ENCODE peak calls at places on chromosomes 13 and 19, in nine cellular contexts. M, U, R, J, K, I, W, S and G are unnamed samples.

GRCh38 chr19:44925114-44925891 is 10.9 kb downstream of the APOC1 start:
- DNase-seq in S (no peak), R (no peak), W (no peak), I (peak), M (peak), U (no peak), J (no peak), K (no peak), G (peak)

GRCh38 chr13:36766295-36766694 is 52.7 kb upstream of the RFXAP start:
- DNase-seq in M (no peak), I (no peak), W (no peak), R (no peak), U (no peak), J (no peak), K (no peak), S (no peak), G (no peak)

GRCh38 chr19:46271488-46272197 is 25.2 kb upstream of the HIF3A start:
- DNase-seq in R (no peak), K (no peak), I (no peak), U (no peak), S (no peak), J (no peak), W (no peak), M (no peak), G (no peak)

GRCh38 chr19:2307518-2308012 is 389 bp downstream of the LINGO3 start:
- DNase-seq in S (no peak), I (no peak), W (no peak), K (no peak), J (no peak), M (no peak), U (no peak), R (no peak), G (no peak)

GRCh38 chr13:46641274-46642081 is 88.5 kb downstream of the LRCH1 start:
- DNase-seq in K (no peak), W (no peak), U (no peak), M (peak), I (no peak), R (no peak), S (no peak), J (no peak), G (no peak)

GRCh38 chr13:50693755-50694154 is 149.7 kb downstream of the DLEU7 start:
- DNase-seq in U (no peak), W (no peak), I (no peak), M (peak), J (no peak), R (peak), S (no peak), K (no peak), G (no peak)

GRCh38 chr19:42175952-42176648 is 41.4 kb downstream of the DEDD2 start:
- DNase-seq in K (no peak), S (no peak), W (peak), I (no peak), M (no peak), R (no peak), J (no peak), U (peak), G (no peak)

GRCh38 chr13:103788061-103788652 is 721.9 kb upstream of the SLC10A2 start:
- DNase-seq in R (peak), M (no peak), I (no peak), W (peak), S (no peak), K (no peak), J (no peak), U (peak), G (no peak)

GRCh38 chr19:43983912-43984686 is at the start of gene ZNF155:
- DNase-seq in J (peak), S (peak), K (peak), I (peak), U (peak), R (peak), M (peak), W (peak), G (peak)

GRCh38 chr13:24052547-24052981 is 108.0 kb upstream of the SPATA13 start:
- DNase-seq in W (peak), I (no peak), J (no peak), R (no peak), S (no peak), M (no peak), U (no peak), K (no peak), G (no peak)

GRCh38 chr13:63201493-63201892 is 1785.8 kb upstream of the PCDH20 start:
- DNase-seq in R (no peak), U (no peak), M (no peak), S (no peak), J (no peak), W (no peak), I (no peak), K (no peak), G (no peak)

GRCh38 chr13:74036373-74036772 is 97.8 kb downstream of the KLF12 start:
- DNase-seq in M (no peak), J (no peak), W (no peak), S (no peak), K (no peak), U (no peak), I (no peak), R (no peak), G (no peak)

GRCh38 chr13:48585456-48585840 is 52.6 kb upstream of the RCBTB2 start:
- DNase-seq in I (peak), W (no peak), M (peak), J (no peak), U (no peak), R (no peak), K (no peak), S (no peak), G (peak)

GRCh38 chr13:77176350-77176749 is 149.4 kb upstream of the FBXL3 start:
- DNase-seq in R (no peak), J (no peak), K (no peak), M (no peak), I (no peak), U (no peak), S (no peak), W (no peak), G (no peak)

GRCh38 chr13:62663767-62664166 is 1248.1 kb upstream of the PCDH20 start:
- DNase-seq in K (no peak), J (no peak), S (no peak), W (peak), R (no peak), I (no peak), M (no peak), U (no peak), G (no peak)

GRCh38 chr13:110364081-110364480 is 57.0 kb downstream of the COL4A2 start:
- DNase-seq in J (no peak), K (no peak), R (no peak), W (no peak), M (no peak), I (no peak), S (no peak), U (no peak), G (no peak)

GRCh38 chr13:113552786-113553540 is 31.6 kb upstream of the TFDP1 start:
- DNase-seq in S (no peak), W (no peak), U (no peak), R (no peak), I (no peak), J (no peak), K (no peak), M (no peak), G (peak)

GRCh38 chr13:44934724-44935123 is 54.5 kb downstream of the NUFIP1 start:
- DNase-seq in J (no peak), W (no peak), R (no peak), U (no peak), M (no peak), I (peak), K (no peak), S (no peak), G (no peak)